ENCODE peak calls at places on chromosomes 16 and 17, in nine cellular contexts. K, J, G, Z, R, U, P, V and S are unnamed samples.

GRCh38 chr16:21952040-21952792 is 945 bp upstream of the UQCRC2 start:
- DNase-seq in K (peak; percentile 67), J (peak; percentile 82), G (peak; percentile 79), Z (peak; percentile 75), R (peak; percentile 78), U (peak; percentile 70), P (no peak), V (peak; percentile 93), S (peak; percentile 51)

GRCh38 chr17:76420356-76421053 is 32.4 kb downstream of the UBE2O start:
- DNase-seq in K (no peak), J (no peak), G (no peak), Z (no peak), R (no peak), U (no peak), P (no peak), V (no peak), S (no peak)

GRCh38 chr17:29764748-29765147 is 142.0 kb upstream of the CORO6 start:
- DNase-seq in K (no peak), J (no peak), G (no peak), Z (no peak), R (no peak), U (no peak), P (no peak), V (no peak), S (no peak)

GRCh38 chr17:79979201-79979840 is 56.4 kb downstream of the TBC1D16 start:
- DNase-seq in K (no peak), J (peak; percentile 56), G (no peak), Z (no peak), R (no peak), U (no peak), P (no peak), V (no peak), S (no peak)

GRCh38 chr17:72515291-72516065 is 394.7 kb downstream of the SOX9 start:
- DNase-seq in K (no peak), J (no peak), G (no peak), Z (no peak), R (no peak), U (peak; percentile 50), P (no peak), V (no peak), S (peak; percentile 77)

GRCh38 chr16:55725055-55725777 is 69.4 kb downstream of the SLC6A2 start:
- DNase-seq in K (no peak), J (no peak), G (no peak), Z (no peak), R (no peak), U (no peak), P (no peak), V (no peak), S (no peak)

GRCh38 chr16:15966420-15967222 is 17.2 kb downstream of the ABCC1 start:
- DNase-seq in K (no peak), J (no peak), G (no peak), Z (no peak), R (peak; percentile 92), U (no peak), P (no peak), V (no peak), S (no peak)

GRCh38 chr16:68074850-68075249 is 10.3 kb upstream of the NFATC3 start:
- DNase-seq in K (no peak), J (no peak), G (peak; percentile 63), Z (no peak), R (no peak), U (peak; percentile 53), P (no peak), V (no peak), S (peak; percentile 95)

DNA sequence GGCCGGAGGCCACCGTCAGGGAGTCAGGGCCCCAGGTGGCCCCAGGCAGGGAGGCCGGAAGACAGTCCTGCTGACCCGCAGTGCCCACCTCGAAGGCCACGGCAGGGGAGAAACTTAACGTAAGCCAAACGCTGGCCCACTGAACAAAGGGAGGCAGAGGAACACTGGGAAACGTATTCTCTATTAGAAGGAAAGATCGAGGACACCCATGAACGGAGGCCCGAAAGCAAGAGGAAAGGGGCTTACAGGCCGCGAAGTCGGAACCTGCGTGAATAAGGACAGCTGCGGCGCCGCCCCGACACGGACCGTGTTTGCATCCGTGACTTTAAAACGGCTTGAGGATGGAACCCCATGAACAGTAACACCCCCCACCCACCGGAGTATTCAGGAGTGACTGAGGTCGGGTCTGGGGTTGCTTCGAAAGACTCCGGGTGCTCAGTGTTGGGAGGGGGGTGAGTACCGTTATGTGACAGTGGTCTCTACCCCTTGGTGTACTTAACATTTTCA is 102.4 kb upstream of the METRNL start:
- DNase-seq in K (no peak), J (no peak), G (no peak), Z (no peak), R (no peak), U (no peak), P (no peak), V (no peak), S (no peak)
- TF ChIP-seq EP300 in K (no peak), J (no peak), G (no peak), Z (no peak), R (no peak), U (no peak), P (no peak), V (no peak), S (no peak)

DNA sequence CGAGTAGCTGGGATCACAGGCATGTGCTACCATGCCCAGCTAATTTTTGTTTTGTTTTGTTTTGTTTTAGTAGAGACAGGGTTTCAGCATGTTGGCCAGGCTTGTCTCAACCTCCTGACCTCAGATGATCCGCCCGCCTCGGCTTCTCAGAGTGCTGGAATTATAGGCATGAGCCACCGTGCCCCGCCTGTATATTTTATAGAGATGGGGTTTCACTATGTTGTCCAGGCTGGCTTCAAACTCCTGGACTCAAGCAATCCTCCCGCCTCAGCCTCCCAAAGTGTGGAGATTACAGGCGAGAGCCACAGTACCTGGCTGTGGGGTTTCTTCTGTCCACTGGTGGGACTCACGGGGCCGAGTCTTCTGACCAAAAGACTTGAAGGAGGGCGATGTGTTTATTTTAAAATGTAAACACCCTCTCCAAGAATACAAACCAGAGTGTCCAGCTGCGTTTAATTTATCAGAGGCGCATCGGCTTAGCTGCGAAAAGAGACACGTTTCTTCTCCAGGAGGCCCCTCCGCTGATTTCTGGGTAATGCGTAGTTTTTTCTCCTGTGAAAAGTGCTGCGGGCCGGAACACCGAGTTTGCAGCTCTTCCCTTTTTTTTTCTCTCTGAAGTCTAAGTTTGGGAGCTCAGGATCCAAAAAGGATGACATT is 86.9 kb upstream of the CIBAR2 start:
- DNase-seq in K (no peak), J (no peak), G (no peak), Z (no peak), R (peak; percentile 29), U (no peak), P (no peak), V (no peak), S (no peak)
- TF ChIP-seq EP300 in K (no peak), J (no peak), G (no peak), Z (no peak), R (no peak), U (no peak), P (no peak), V (no peak), S (no peak)

GRCh38 chr16:30746638-30747160 is 1.5 kb upstream of the PHKG2 start:
- DNase-seq in K (no peak), J (no peak), G (no peak), Z (no peak), R (no peak), U (no peak), P (no peak), V (no peak), S (no peak)

GRCh38 chr16:30747799-30748633 is at the start of gene PHKG2:
- DNase-seq in K (peak; percentile 98), J (peak; percentile 100), G (peak; percentile 100), Z (peak; percentile 97), R (peak; percentile 99), U (peak; percentile 100), P (peak; percentile 97), V (peak; percentile 99), S (peak; percentile 96)

GRCh38 chr16:30750876-30751465 is 2.7 kb downstream of the PHKG2 start:
- DNase-seq in K (no peak), J (peak; percentile 64), G (peak; percentile 16), Z (no peak), R (no peak), U (no peak), P (no peak), V (no peak), S (no peak)

GRCh38 chr16:30747331-30747730 is 894 bp upstream of the PHKG2 start:
- DNase-seq in K (no peak), J (no peak), G (no peak), Z (no peak), R (no peak), U (no peak), P (no peak), V (no peak), S (no peak)

DNA sequence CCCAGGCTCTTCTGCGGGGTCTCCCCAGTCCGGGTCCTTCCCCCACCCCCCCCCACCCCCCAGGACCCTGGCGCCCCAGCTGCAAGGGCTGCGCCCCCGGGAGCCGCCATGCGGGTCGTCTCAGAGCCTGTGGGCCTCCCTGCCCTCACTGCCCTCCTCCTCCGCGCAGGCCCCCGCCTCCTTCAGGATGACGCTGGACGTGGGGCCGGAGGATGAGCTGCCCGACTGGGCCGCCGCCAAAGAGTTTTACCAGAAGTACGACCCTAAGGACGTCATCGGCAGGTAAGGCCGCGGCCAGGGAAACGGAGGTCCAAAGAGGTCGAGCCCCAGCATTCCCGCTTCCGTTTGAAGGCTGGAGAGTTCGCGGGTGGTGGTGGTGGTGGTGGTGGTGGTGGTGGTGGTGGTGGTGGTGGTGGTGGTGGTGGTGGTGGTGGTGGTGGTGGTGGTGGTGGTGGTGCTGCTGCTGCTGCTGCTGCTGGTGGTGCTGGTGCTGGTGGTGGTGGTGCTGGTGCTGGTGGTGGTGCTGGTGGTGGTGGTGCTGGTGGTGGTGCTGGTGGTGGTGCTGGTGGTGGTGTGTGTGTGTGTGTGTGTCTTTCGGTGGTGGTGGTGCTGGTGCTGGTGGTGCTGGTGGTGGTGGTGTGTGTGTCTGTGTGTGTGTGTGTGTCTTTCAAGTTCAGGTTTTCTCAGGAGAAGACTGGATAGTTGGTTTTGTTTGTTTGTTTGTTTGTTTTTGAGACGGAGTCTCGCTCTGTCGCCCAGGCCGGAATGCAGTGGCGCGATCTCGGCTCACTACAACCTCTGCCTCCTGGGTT is 615 bp downstream of the PHKG2 start:
- DNase-seq in K (peak; percentile 63), J (peak; percentile 83), G (peak; percentile 40), Z (peak; percentile 64), R (peak; percentile 35), U (no peak), P (no peak), V (no peak), S (no peak)
- TF ChIP-seq EP300 in K (no peak), J (no peak), G (no peak), Z (no peak), R (no peak), U (no peak), P (no peak), V (no peak), S (no peak)

GRCh38 chr16:84895016-84895415 is 75.2 kb downstream of the CRISPLD2 start:
- DNase-seq in K (no peak), J (no peak), G (no peak), Z (no peak), R (no peak), U (no peak), P (no peak), V (no peak), S (no peak)

GRCh38 chr16:84898447-84898846 is 78.7 kb downstream of the CRISPLD2 start:
- DNase-seq in K (no peak), J (no peak), G (no peak), Z (no peak), R (peak; percentile 22), U (no peak), P (no peak), V (no peak), S (no peak)

GRCh38 chr16:84896847-84897246 is 77.1 kb downstream of the CRISPLD2 start:
- DNase-seq in K (no peak), J (no peak), G (no peak), Z (no peak), R (no peak), U (no peak), P (no peak), V (no peak), S (no peak)

GRCh38 chr16:84899414-84899813 is 79.6 kb downstream of the CRISPLD2 start:
- DNase-seq in K (no peak), J (no peak), G (no peak), Z (no peak), R (no peak), U (no peak), P (no peak), V (no peak), S (no peak)

DNA sequence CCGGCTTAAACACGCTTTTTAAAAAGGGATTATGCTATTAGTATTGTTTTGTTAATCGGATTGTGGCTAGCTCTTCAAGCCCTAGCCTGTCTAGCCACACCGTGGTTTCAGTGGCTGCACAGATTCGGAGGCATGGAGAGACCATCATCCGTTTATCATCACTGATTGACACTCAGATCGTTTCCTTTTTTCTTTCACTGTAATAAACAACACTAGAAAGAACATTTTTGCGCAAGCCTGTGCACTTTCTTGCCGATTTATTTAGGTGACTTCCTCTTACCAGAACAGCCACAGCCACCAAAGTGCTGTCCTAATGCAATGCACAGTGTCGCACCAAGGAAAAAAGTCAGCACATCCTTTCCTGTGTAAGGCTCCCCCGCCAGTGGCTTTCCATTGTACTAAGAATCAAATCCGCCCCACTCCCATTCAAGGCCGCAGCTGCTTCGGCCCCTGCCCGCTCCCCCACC is 78.2 kb downstream of the CRISPLD2 start:
- DNase-seq in K (no peak), J (no peak), G (peak; percentile 71), Z (no peak), R (no peak), U (no peak), P (no peak), V (no peak), S (no peak)
- TF ChIP-seq EP300 in K (no peak), J (no peak), G (no peak), Z (no peak), R (no peak), U (no peak), P (no peak), V (no peak), S (no peak)